ENCODE peak calls at places on chromosomes 2 and 18, in six cellular contexts. Z is OCI-LY7, P is coronary artery, Y is Peyer's patch, K is fibroblast of mammary gland, E is thoracic aorta. C is an unnamed sample.

GRCh38 chr2:44310287-44310686 is 35.0 kb downstream of the SLC3A1 start:
- DNase-seq in Z (peak), P (no peak), Y (no peak), K (peak), E (no peak), C (no peak)

GRCh38 chr2:163345795-163346573 is 389.8 kb downstream of the FIGN start:
- DNase-seq in Z (peak), P (no peak), Y (no peak), K (peak), E (no peak), C (peak)

GRCh38 chr2:200863655-200864205 is 728 bp downstream of the CLK1 start:
- DNase-seq in Z (peak), P (no peak), Y (no peak), K (peak), E (no peak), C (no peak)

GRCh38 chr2:48419884-48420511 is 110.0 kb upstream of the STON1 start:
- DNase-seq in Z (no peak), P (no peak), Y (no peak), K (no peak), E (no peak), C (no peak)

GRCh38 chr2:26571316-26571715 is 69.8 kb downstream of the CIB4 start:
- DNase-seq in Z (no peak), P (no peak), Y (no peak), K (no peak), E (no peak), C (no peak)

GRCh38 chr2:212227755-212228154 is 310.8 kb downstream of the ERBB4 start:
- DNase-seq in Z (no peak), P (no peak), Y (no peak), K (peak), E (no peak), C (peak)

GRCh38 chr18:36744261-36744876 is 84.4 kb downstream of the TPGS2 start:
- DNase-seq in Z (no peak), P (no peak), Y (no peak), K (peak), E (no peak), C (no peak)

GRCh38 chr2:223027442-223027841 is 24.5 kb upstream of the KCNE4 start:
- DNase-seq in Z (no peak), P (no peak), Y (no peak), K (peak), E (no peak), C (peak)

GRCh38 chr2:114614599-114614998 is 172.2 kb downstream of the DPP10 start:
- DNase-seq in Z (no peak), P (no peak), Y (no peak), K (no peak), E (no peak), C (no peak)

GRCh38 chr18:74951165-74951760 is 257.7 kb downstream of the PTGR3 start:
- DNase-seq in Z (no peak), P (no peak), Y (no peak), K (peak), E (no peak), C (peak)

GRCh38 chr18:55579471-55579870 is 8.5 kb downstream of the TCF4 start:
- DNase-seq in Z (no peak), P (no peak), Y (no peak), K (no peak), E (no peak), C (peak)

GRCh38 chr18:79825913-79826312 is 28.2 kb downstream of the KCNG2 start:
- DNase-seq in Z (no peak), P (no peak), Y (no peak), K (no peak), E (no peak), C (no peak)

GRCh38 chr2:156537147-156537546 is 101.0 kb downstream of the GPD2 start:
- DNase-seq in Z (no peak), P (no peak), Y (no peak), K (peak), E (no peak), C (peak)

GRCh38 chr2:240024766-240025165 is 376 bp downstream of the NDUFA10 start:
- DNase-seq in Z (peak), P (no peak), Y (no peak), K (peak), E (no peak), C (peak)

GRCh38 chr2:144026679-144027078 is 493.2 kb downstream of the ZEB2 start:
- DNase-seq in Z (no peak), P (no peak), Y (no peak), K (no peak), E (no peak), C (no peak)

GRCh38 chr2:229416116-229416694 is 145.1 kb upstream of the PID1 start:
- DNase-seq in Z (no peak), P (peak), Y (no peak), K (peak), E (peak), C (peak)

GRCh38 chr2:132923787-132924186 is 253.8 kb upstream of the LYPD1 start:
- DNase-seq in Z (no peak), P (no peak), Y (no peak), K (no peak), E (no peak), C (peak)

GRCh38 chr18:48084858-48085257 is 154.4 kb upstream of the SMAD2 start:
- DNase-seq in Z (no peak), P (no peak), Y (no peak), K (no peak), E (no peak), C (no peak)

GRCh38 chr2:64996914-64997313 is 7.7 kb downstream of the SLC1A4 start:
- DNase-seq in Z (no peak), P (no peak), Y (no peak), K (no peak), E (no peak), C (no peak)

GRCh38 chr2:181553244-181553643 is 96.1 kb downstream of the ITGA4 start:
- DNase-seq in Z (no peak), P (no peak), Y (no peak), K (no peak), E (no peak), C (no peak)

GRCh38 chr18:76259726-76260125 is 235.3 kb downstream of the ZNF516 start:
- DNase-seq in Z (no peak), P (no peak), Y (no peak), K (no peak), E (no peak), C (no peak)

GRCh38 chr18:24368749-24369148 is 28.9 kb downstream of the OSBPL1A start:
- DNase-seq in Z (no peak), P (no peak), Y (no peak), K (no peak), E (no peak), C (peak)

GRCh38 chr2:194155406-194155805 is 1501.6 kb upstream of the SLC39A10 start:
- DNase-seq in Z (no peak), P (no peak), Y (no peak), K (no peak), E (no peak), C (no peak)

GRCh38 chr2:150878347-150878746 is 383.3 kb downstream of the RBM43 start:
- DNase-seq in Z (no peak), P (no peak), Y (no peak), K (peak), E (no peak), C (peak)

GRCh38 chr2:47043142-47043890 is 111.8 kb downstream of the STPG4 start:
- DNase-seq in Z (no peak), P (peak), Y (no peak), K (peak), E (no peak), C (peak)

GRCh38 chr2:162242586-162243304 is 500 bp downstream of the FAP start:
- DNase-seq in Z (no peak), P (no peak), Y (no peak), K (peak), E (no peak), C (peak)

GRCh38 chr2:233713262-233713615 is 532 bp downstream of the UGT1A5 start:
- DNase-seq in Z (no peak), P (no peak), Y (no peak), K (no peak), E (no peak), C (no peak)

GRCh38 chr2:181138816-181139215 is 158.4 kb downstream of the UBE2E3 start:
- DNase-seq in Z (no peak), P (no peak), Y (no peak), K (peak), E (no peak), C (peak)

GRCh38 chr2:43269074-43269572 is 42.7 kb upstream of the ZFP36L2 start:
- DNase-seq in Z (no peak), P (peak), Y (peak), K (peak), E (peak), C (peak)

GRCh38 chr18:41875094-41875780 is 79.8 kb upstream of the PIK3C3 start:
- DNase-seq in Z (no peak), P (no peak), Y (no peak), K (peak), E (no peak), C (peak)

GRCh38 chr2:157940024-157940423 is 63.9 kb upstream of the ACVR1 start:
- DNase-seq in Z (no peak), P (no peak), Y (no peak), K (peak), E (no peak), C (no peak)

GRCh38 chr2:159968282-159968900 is 94.0 kb downstream of the PLA2R1 start:
- DNase-seq in Z (peak), P (no peak), Y (no peak), K (peak), E (no peak), C (peak)

GRCh38 chr2:14951569-14952285 is 319.2 kb downstream of the LRATD1 start:
- DNase-seq in Z (no peak), P (no peak), Y (no peak), K (no peak), E (no peak), C (no peak)

DNA sequence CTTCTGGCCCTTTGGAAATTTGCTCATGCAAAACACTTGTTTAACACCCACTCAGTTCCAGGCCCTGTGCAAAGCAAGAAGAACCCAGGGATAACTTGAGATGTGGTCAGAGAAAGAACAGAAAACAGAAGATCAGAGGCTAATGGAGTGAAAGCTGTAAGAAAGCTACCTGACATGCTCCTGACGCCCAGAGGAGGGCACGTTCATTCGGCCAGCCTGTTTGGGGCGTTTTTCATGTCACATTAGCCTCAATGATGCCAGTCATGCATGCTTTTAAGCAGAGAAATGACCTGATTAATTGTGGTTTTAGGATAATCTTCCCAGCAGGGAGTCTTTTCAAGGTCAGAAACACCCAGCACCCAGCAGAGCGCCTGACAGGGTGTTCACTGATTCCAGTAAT is 319.9 kb downstream of the LRATD1 start:
- DNase-seq in Z (no peak), P (no peak), Y (no peak), K (no peak), E (no peak), C (no peak)
- TF ChIP-seq CTCF in Z (no peak), P (no peak), Y (no peak), K (no peak), E (no peak), C (no peak)

GRCh38 chr2:205845446-205845845 is 163.1 kb downstream of the NRP2 start:
- DNase-seq in Z (no peak), P (no peak), Y (no peak), K (no peak), E (no peak), C (no peak)
- H3K4me3 ChIP-seq in Z (no peak), P (no peak), Y (no peak), K (no peak), E (no peak), C (no peak)

DNA sequence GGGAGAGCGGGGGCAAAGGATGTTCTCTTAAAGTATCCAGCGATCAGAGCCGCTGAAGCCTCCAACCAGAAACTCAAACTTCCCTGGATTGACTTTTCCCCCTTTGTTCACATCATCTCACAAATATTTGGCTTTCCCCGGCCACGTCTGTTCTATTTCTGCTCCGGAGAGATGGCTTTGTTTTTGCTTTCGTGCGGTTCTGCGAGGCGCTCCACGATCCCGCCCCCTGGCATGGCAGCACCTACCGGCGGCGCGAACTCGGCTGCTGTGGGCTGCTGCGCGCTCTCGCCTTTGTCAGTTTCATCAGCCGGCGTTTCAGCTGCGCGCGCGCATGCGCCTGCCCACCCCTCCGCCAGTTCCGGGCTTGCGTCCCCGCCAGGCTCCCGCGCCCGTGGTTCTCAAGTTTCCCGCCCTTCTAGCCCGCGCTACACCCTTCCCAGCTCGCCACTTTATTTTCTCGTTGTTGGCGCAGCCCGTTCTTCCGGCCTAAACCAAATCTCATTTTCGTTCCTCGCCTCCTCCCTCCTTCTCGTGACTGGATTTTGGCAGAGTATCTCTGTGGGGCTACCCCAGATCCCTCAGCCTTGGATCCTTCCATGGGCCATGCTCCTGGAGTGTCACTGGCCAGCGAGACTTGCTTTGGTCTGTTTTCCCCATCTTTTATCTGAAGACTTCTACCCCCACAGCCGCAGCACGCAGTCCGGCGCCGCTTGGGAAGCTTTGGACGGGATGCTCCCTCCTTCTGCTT is 98.0 kb downstream of the INSIG2 start:
- DNase-seq in Z (peak), P (peak), Y (peak), K (peak), E (peak), C (peak)
- TF ChIP-seq CTCF in Z (no peak), P (no peak), Y (no peak), K (no peak), E (no peak), C (no peak)

GRCh38 chr2:55009277-55010055 is 40.8 kb downstream of the RTN4 start:
- DNase-seq in Z (no peak), P (no peak), Y (no peak), K (no peak), E (no peak), C (no peak)
- H3K4me3 ChIP-seq in Z (peak), P (peak), Y (peak), K (no peak), E (peak), C (no peak)

GRCh38 chr18:51135361-51135760 is 62.1 kb downstream of the MEX3C start:
- DNase-seq in Z (no peak), P (no peak), Y (no peak), K (peak), E (no peak), C (peak)

GRCh38 chr18:51137051-51137729 is 60.3 kb downstream of the MEX3C start:
- DNase-seq in Z (no peak), P (no peak), Y (no peak), K (no peak), E (no peak), C (no peak)

GRCh38 chr18:51134721-51135120 is 62.8 kb downstream of the MEX3C start:
- DNase-seq in Z (no peak), P (no peak), Y (no peak), K (no peak), E (no peak), C (no peak)

GRCh38 chr18:51137891-51138290 is 59.6 kb downstream of the MEX3C start:
- DNase-seq in Z (no peak), P (no peak), Y (no peak), K (no peak), E (no peak), C (no peak)

GRCh38 chr18:51135795-51136194 is 61.7 kb downstream of the MEX3C start:
- DNase-seq in Z (peak), P (no peak), Y (no peak), K (no peak), E (no peak), C (no peak)
- TF ChIP-seq CTCF in Z (peak), P (no peak), Y (no peak), K (no peak), E (peak), C (no peak)

GRCh38 chr18:4101009-4101408 is 354.1 kb downstream of the DLGAP1 start:
- DNase-seq in Z (no peak), P (no peak), Y (no peak), K (no peak), E (no peak), C (no peak)

GRCh38 chr18:4107049-4107459 is 348.1 kb downstream of the DLGAP1 start:
- DNase-seq in Z (no peak), P (no peak), Y (no peak), K (no peak), E (no peak), C (no peak)

GRCh38 chr18:4108016-4108415 is 347.1 kb downstream of the DLGAP1 start:
- DNase-seq in Z (no peak), P (no peak), Y (no peak), K (no peak), E (no peak), C (no peak)

GRCh38 chr18:4106407-4107033 is 348.6 kb downstream of the DLGAP1 start:
- DNase-seq in Z (peak), P (no peak), Y (peak), K (peak), E (peak), C (peak)
- H3K4me3 ChIP-seq in Z (no peak), P (no peak), Y (no peak), K (no peak), E (peak), C (no peak)

DNA sequence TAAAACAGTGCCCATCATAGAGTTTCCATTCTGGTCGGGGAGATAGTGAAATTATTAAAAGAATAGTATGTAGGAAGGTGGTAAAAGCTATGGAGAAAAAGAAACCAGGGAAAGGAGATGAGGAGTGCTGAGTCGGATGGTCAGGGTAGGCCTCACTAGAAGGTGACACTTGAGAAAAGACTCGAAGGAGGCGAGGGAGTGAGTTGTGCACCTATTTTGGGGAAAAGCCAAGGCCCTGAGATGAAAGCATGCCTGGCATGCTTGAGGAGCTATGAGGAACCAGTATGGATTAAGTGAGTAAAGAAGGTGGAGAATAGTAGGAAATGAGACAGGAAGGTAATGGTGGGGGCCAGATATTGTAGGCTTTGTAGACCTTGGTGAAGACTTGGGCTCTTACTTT is 7.3 kb upstream of the TTLL4 start:
- DNase-seq in Z (no peak), P (no peak), Y (no peak), K (no peak), E (no peak), C (no peak)
- TF ChIP-seq CTCF in Z (no peak), P (no peak), Y (no peak), K (no peak), E (no peak), C (no peak)

C was measured in cardiac fibroblast.